ENCODE peak calls at places on chromosome 4, in four cellular contexts. G is fibroblast of pulmonary artery, L is colonic mucosa, R is left ventricle myocardium inferior. Y is an unnamed sample.

GRCh38 chr4:140095694-140096482 is 58.1 kb downstream of the MAML3 start:
- DNase-seq in G (peak), L (no peak), R (peak), Y (peak)

GRCh38 chr4:71550220-71551190 is 211.7 kb downstream of the SLC4A4 start:
- DNase-seq in G (peak), L (peak), R (no peak), Y (peak)

GRCh38 chr4:123706961-123707360 is 310.4 kb downstream of the SPRY1 start:
- DNase-seq in G (no peak), L (no peak), R (no peak), Y (no peak)

GRCh38 chr4:176034498-176034897 is 31.1 kb upstream of the WDR17 start:
- DNase-seq in G (peak), L (no peak), R (no peak), Y (peak)

GRCh38 chr4:40856836-40857362 is 107.1 kb downstream of the NSUN7 start:
- DNase-seq in G (peak), L (peak), R (peak), Y (no peak)

GRCh38 chr4:95415346-95415771 is 133.4 kb downstream of the UNC5C start:
- DNase-seq in G (peak), L (no peak), R (no peak), Y (no peak)

GRCh38 chr4:112916868-112917267 is 132.6 kb upstream of the ANK2 start:
- DNase-seq in G (peak), L (no peak), R (no peak), Y (peak)

GRCh38 chr4:95549246-95550138 is 719 bp upstream of the UNC5C start:
- DNase-seq in G (peak), L (peak), R (peak), Y (no peak)

GRCh38 chr4:70768301-70768948 is 46.7 kb downstream of the RUFY3 start:
- DNase-seq in G (peak), L (no peak), R (no peak), Y (no peak)

GRCh38 chr4:52250124-52250523 is 199.0 kb downstream of the SPATA18 start:
- DNase-seq in G (peak), L (peak), R (peak), Y (no peak)

GRCh38 chr4:7816771-7817170 is 122.9 kb downstream of the AFAP1 start:
- DNase-seq in G (no peak), L (no peak), R (no peak), Y (no peak)

GRCh38 chr4:128163177-128164117 is 102.3 kb downstream of the LARP1B start:
- DNase-seq in G (peak), L (no peak), R (no peak), Y (no peak)

GRCh38 chr4:7327341-7327885 is 107.3 kb downstream of the PSAPL1 start:
- DNase-seq in G (no peak), L (no peak), R (no peak), Y (no peak)

GRCh38 chr4:16916719-16917337 is 18.4 kb upstream of the LDB2 start:
- DNase-seq in G (peak), L (peak), R (peak), Y (no peak)

GRCh38 chr4:133484287-133484686 is 335.2 kb downstream of the PCDH10 start:
- DNase-seq in G (no peak), L (no peak), R (no peak), Y (no peak)

GRCh38 chr4:10832989-10833635 is 148.5 kb upstream of the CLNK start:
- DNase-seq in G (no peak), L (no peak), R (no peak), Y (no peak)

GRCh38 chr4:145736241-145736831 is 56.4 kb downstream of the C4orf51 start:
- DNase-seq in G (peak), L (peak), R (peak), Y (no peak)

GRCh38 chr4:6607368-6608050 is 32.5 kb downstream of the MAN2B2 start:
- DNase-seq in G (no peak), L (no peak), R (no peak), Y (no peak)

GRCh38 chr4:153651041-153651960 is 32.8 kb upstream of the TLR2 start:
- DNase-seq in G (no peak), L (no peak), R (peak), Y (no peak)

GRCh38 chr4:124903995-124904722 is 191.6 kb upstream of the ANKRD50 start:
- DNase-seq in G (peak), L (no peak), R (peak), Y (no peak)

GRCh38 chr4:175109933-175110332 is 191.8 kb downstream of the ADAM29 start:
- DNase-seq in G (no peak), L (no peak), R (no peak), Y (no peak)

GRCh38 chr4:65502151-65502691 is 168.1 kb downstream of the EPHA5 start:
- DNase-seq in G (peak), L (no peak), R (no peak), Y (peak)

DNA sequence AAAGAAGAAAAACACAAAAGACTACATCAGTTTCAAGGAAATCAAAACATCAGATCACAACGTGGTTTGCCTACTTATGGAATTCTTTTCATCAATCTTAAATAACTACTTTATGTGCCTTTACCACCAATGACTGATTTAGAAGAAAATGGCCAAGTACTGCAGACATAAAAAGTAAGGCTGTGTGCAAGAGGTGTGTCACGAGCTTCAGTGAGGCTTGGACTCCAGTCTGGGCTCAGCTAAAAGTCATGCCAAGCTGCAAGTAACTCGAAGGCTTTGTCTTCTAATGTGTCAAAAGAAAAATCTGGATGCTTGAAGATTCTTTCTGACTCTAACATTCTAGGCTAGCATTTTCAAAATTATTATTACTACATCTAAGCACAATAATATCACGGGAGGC is 17.0 kb downstream of the PRSS12 start:
- DNase-seq in G (no peak), L (no peak), R (no peak), Y (no peak)
- H3K4me3 ChIP-seq in G (no peak), L (no peak), R (no peak), Y (no peak)

DNA sequence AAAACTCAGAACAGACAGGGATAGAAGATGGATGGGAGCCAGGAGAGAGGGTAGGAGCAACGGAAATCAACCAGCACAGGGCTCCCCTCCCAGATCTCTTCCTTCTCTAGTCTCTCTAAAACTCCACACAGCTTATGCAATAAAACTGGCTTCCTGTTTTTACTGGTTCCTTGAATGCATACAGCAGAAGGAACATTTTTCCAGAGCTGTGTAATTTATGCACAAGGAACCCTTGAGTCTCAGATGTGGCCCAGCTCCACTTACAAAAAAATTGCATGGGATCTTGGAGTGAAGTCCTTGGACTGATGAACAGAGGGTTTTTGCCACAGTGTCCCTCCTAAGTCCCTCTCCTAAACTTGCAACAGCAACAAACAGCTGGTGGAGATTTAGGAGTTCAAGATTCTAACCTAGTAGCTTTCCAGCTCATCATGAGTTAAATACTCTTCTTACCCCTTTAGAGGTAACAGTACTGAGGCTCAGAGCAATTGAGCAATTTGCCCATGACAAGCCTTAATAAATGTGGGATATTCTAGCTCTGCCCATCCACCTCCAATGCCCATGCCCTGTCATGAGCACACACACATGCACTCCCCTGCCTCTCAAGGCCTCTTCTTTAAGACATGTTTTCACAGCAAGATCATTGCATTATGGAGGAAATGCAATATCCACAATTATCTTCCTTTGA is 18.4 kb upstream of the CC2D2A start:
- DNase-seq in G (peak), L (no peak), R (no peak), Y (no peak)
- H3K4me3 ChIP-seq in G (no peak), L (no peak), R (no peak), Y (no peak)

GRCh38 chr4:80462537-80463207 is 127.1 kb downstream of the CFAP299 start:
- DNase-seq in G (no peak), L (no peak), R (no peak), Y (no peak)

GRCh38 chr4:80466618-80467017 is 131.1 kb downstream of the CFAP299 start:
- DNase-seq in G (no peak), L (no peak), R (no peak), Y (no peak)

GRCh38 chr4:80465238-80465637 is 129.7 kb downstream of the CFAP299 start:
- DNase-seq in G (no peak), L (no peak), R (no peak), Y (no peak)

GRCh38 chr4:80461412-80461811 is 125.9 kb downstream of the CFAP299 start:
- DNase-seq in G (no peak), L (no peak), R (no peak), Y (no peak)

GRCh38 chr4:80463509-80463908 is 128.0 kb downstream of the CFAP299 start:
- DNase-seq in G (no peak), L (no peak), R (no peak), Y (no peak)
- H3K4me3 ChIP-seq in G (no peak), L (no peak), R (no peak), Y (no peak)

DNA sequence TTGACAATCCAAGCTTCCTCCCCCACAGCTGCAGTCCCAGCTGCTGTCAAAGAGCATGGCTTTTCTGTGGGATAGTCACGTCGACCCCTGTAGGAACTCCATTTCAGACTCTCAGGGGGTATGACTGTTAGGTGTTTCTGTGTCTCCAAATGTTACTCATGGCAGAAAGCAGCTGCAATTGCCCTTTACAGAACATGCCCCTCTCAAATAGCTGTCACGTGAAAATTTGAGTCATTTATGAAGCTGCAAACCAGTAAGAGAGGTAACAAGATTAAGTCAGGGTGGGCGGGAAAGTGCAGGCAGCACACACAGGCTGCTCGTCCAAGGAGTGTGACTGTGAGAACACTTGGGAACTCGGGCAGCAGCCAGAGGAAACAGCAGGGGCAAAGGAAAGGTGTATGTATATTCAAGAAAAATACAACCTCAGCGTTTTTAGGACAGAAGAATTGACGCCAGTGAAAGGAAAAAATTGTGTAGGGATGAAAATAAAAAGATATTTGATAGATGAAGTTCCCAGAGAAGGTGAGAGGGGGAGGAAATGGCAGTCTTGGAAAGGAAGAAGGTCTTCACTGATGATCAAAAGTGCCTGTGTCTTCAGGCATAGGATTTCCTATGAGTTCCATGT is 66.5 kb upstream of the TMEM184C start:
- DNase-seq in G (peak), L (no peak), R (no peak), Y (no peak)
- H3K4me3 ChIP-seq in G (peak), L (no peak), R (no peak), Y (peak)

DNA sequence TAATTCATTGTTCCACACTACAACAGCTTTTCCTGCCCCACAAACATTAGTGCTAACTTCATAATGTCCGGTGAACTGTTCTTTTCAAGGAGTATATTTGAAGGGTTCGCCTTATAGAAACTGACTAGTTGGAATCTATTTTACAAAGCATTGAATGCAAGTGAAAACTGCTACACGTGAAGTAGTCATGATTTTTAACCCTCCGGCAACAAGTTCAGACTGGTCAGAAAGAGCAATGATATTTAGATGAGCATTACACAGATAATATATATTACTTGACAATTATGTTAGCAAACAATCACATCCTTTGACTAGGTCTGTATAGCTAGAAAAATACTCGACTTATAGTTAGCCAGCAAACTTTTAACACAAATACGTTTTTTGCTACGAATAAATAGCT is 1.7 kb upstream of the SLAIN2 start:
- DNase-seq in G (no peak), L (no peak), R (no peak), Y (no peak)
- H3K4me3 ChIP-seq in G (no peak), L (no peak), R (no peak), Y (no peak)

GRCh38 chr4:101326586-101326985 is 20.7 kb downstream of the PPP3CA start:
- DNase-seq in G (no peak), L (no peak), R (no peak), Y (no peak)
- H3K4me3 ChIP-seq in G (no peak), L (no peak), R (no peak), Y (no peak)

GRCh38 chr4:24794916-24795665 is at the start of gene SOD3:
- DNase-seq in G (peak), L (peak), R (peak), Y (no peak)
- H3K4me3 ChIP-seq in G (peak), L (peak), R (peak), Y (peak)

GRCh38 chr4:4866124-4866832 is 6.8 kb downstream of the MSX1 start:
- DNase-seq in G (no peak), L (no peak), R (no peak), Y (no peak)

GRCh38 chr4:4865705-4866123 is 6.2 kb downstream of the MSX1 start:
- DNase-seq in G (no peak), L (no peak), R (no peak), Y (no peak)

GRCh38 chr4:4866833-4867744 is 7.6 kb downstream of the MSX1 start:
- DNase-seq in G (no peak), L (no peak), R (no peak), Y (no peak)

GRCh38 chr4:4864443-4864939 is 5.0 kb downstream of the MSX1 start:
- DNase-seq in G (no peak), L (no peak), R (no peak), Y (no peak)

GRCh38 chr4:4864940-4865704 is 5.7 kb downstream of the MSX1 start:
- DNase-seq in G (no peak), L (no peak), R (no peak), Y (no peak)
- H3K4me3 ChIP-seq in G (no peak), L (no peak), R (peak), Y (peak)

GRCh38 chr4:111433436-111433835 is 711.8 kb upstream of the FAM241A start:
- DNase-seq in G (no peak), L (no peak), R (no peak), Y (no peak)
- H3K4me3 ChIP-seq in G (no peak), L (no peak), R (no peak), Y (no peak)